ENCODE peak calls at places on chromosomes 16 and 17, in nine cellular contexts. One of them, this sample, is unnamed.
A peak's percentile ranks its signal among the peaks of the same experiment; 100 is the strongest.

GRCh38 chr17:42276609-42277341 is 584 bp upstream of the STAT5B start:
- DNase-seq in HEK293T: peak; percentile 19
- DNase-seq in T-helper 17 cell: no peak
- DNase-seq in HuH-7.5: peak; percentile 73
- DNase-seq in activated T-helper 1 cell treated with anti-CD3 and anti-CD28 coated beads, Interleukin-12 subunit alpha, Interleukin-12 subunit beta, Interleukin-2, Interleukin-4 antibody, amounts not matched to agents 30 ng/mL and 10 ng/mL and 1 ng/mL, durations not matched to agents 14 hours and 24 hours and 36 hours: no peak
- DNase-seq in RWPE1: peak; percentile 57
- DNase-seq in stimulated activated CD4-positive, alpha-beta T cell treated with anti-CD3 and anti-CD28 coated beads, TNF-alpha, amount 100 ng/mL, for 1 hour: no peak
- DNase-seq in astrocyte of the spinal cord: peak; percentile 83
- DNase-seq in T-helper 9 cell: peak; percentile 44
- DNase-seq in this sample: no peak

GRCh38 chr16:48049832-48050231 is 106.0 kb downstream of the ABCC12 start:
- DNase-seq in HEK293T: no peak
- DNase-seq in T-helper 17 cell: no peak
- DNase-seq in HuH-7.5: no peak
- DNase-seq in activated T-helper 1 cell treated with anti-CD3 and anti-CD28 coated beads, Interleukin-12 subunit alpha, Interleukin-12 subunit beta, Interleukin-2, Interleukin-4 antibody, amounts not matched to agents 30 ng/mL and 10 ng/mL and 1 ng/mL, durations not matched to agents 14 hours and 24 hours and 36 hours: no peak
- DNase-seq in RWPE1: no peak
- DNase-seq in stimulated activated CD4-positive, alpha-beta T cell treated with anti-CD3 and anti-CD28 coated beads, TNF-alpha, amount 100 ng/mL, for 1 hour: no peak
- DNase-seq in astrocyte of the spinal cord: no peak
- DNase-seq in T-helper 9 cell: no peak
- DNase-seq in this sample: no peak

GRCh38 chr17:5019475-5019956 is 15.7 kb downstream of the SLC52A1 start:
- DNase-seq in HEK293T: peak; percentile 28
- DNase-seq in T-helper 17 cell: no peak
- DNase-seq in HuH-7.5: no peak
- DNase-seq in activated T-helper 1 cell treated with anti-CD3 and anti-CD28 coated beads, Interleukin-12 subunit alpha, Interleukin-12 subunit beta, Interleukin-2, Interleukin-4 antibody, amounts not matched to agents 30 ng/mL and 10 ng/mL and 1 ng/mL, durations not matched to agents 14 hours and 24 hours and 36 hours: no peak
- DNase-seq in RWPE1: peak; percentile 32
- DNase-seq in stimulated activated CD4-positive, alpha-beta T cell treated with anti-CD3 and anti-CD28 coated beads, TNF-alpha, amount 100 ng/mL, for 1 hour: no peak
- DNase-seq in astrocyte of the spinal cord: no peak
- DNase-seq in T-helper 9 cell: no peak
- DNase-seq in this sample: peak; percentile 25

GRCh38 chr17:81298325-81298990 is 3.4 kb upstream of the SLC38A10 start:
- DNase-seq in HEK293T: no peak
- DNase-seq in T-helper 17 cell: no peak
- DNase-seq in HuH-7.5: no peak
- DNase-seq in activated T-helper 1 cell treated with anti-CD3 and anti-CD28 coated beads, Interleukin-12 subunit alpha, Interleukin-12 subunit beta, Interleukin-2, Interleukin-4 antibody, amounts not matched to agents 30 ng/mL and 10 ng/mL and 1 ng/mL, durations not matched to agents 14 hours and 24 hours and 36 hours: no peak
- DNase-seq in RWPE1: no peak
- DNase-seq in stimulated activated CD4-positive, alpha-beta T cell treated with anti-CD3 and anti-CD28 coated beads, TNF-alpha, amount 100 ng/mL, for 1 hour: no peak
- DNase-seq in astrocyte of the spinal cord: no peak
- DNase-seq in T-helper 9 cell: no peak
- DNase-seq in this sample: no peak

GRCh38 chr16:29192329-29193247 is 207.7 kb downstream of the LAT start:
- DNase-seq in HEK293T: no peak
- DNase-seq in T-helper 17 cell: no peak
- DNase-seq in HuH-7.5: no peak
- DNase-seq in activated T-helper 1 cell treated with anti-CD3 and anti-CD28 coated beads, Interleukin-12 subunit alpha, Interleukin-12 subunit beta, Interleukin-2, Interleukin-4 antibody, amounts not matched to agents 30 ng/mL and 10 ng/mL and 1 ng/mL, durations not matched to agents 14 hours and 24 hours and 36 hours: no peak
- DNase-seq in RWPE1: no peak
- DNase-seq in stimulated activated CD4-positive, alpha-beta T cell treated with anti-CD3 and anti-CD28 coated beads, TNF-alpha, amount 100 ng/mL, for 1 hour: no peak
- DNase-seq in astrocyte of the spinal cord: no peak
- DNase-seq in T-helper 9 cell: no peak
- DNase-seq in this sample: no peak

GRCh38 chr17:38748329-38749221 is at the start of gene PCGF2:
- DNase-seq in HEK293T: peak; percentile 70
- DNase-seq in T-helper 17 cell: no peak
- DNase-seq in HuH-7.5: peak; percentile 62
- DNase-seq in activated T-helper 1 cell treated with anti-CD3 and anti-CD28 coated beads, Interleukin-12 subunit alpha, Interleukin-12 subunit beta, Interleukin-2, Interleukin-4 antibody, amounts not matched to agents 30 ng/mL and 10 ng/mL and 1 ng/mL, durations not matched to agents 14 hours and 24 hours and 36 hours: no peak
- DNase-seq in RWPE1: peak; percentile 85
- DNase-seq in stimulated activated CD4-positive, alpha-beta T cell treated with anti-CD3 and anti-CD28 coated beads, TNF-alpha, amount 100 ng/mL, for 1 hour: no peak
- DNase-seq in astrocyte of the spinal cord: peak; percentile 86
- DNase-seq in T-helper 9 cell: no peak
- DNase-seq in this sample: no peak

GRCh38 chr17:74738051-74738996 is 1.3 kb downstream of the RAB37 start:
- DNase-seq in HEK293T: no peak
- DNase-seq in T-helper 17 cell: peak; percentile 63
- DNase-seq in HuH-7.5: peak; percentile 63
- DNase-seq in activated T-helper 1 cell treated with anti-CD3 and anti-CD28 coated beads, Interleukin-12 subunit alpha, Interleukin-12 subunit beta, Interleukin-2, Interleukin-4 antibody, amounts not matched to agents 30 ng/mL and 10 ng/mL and 1 ng/mL, durations not matched to agents 14 hours and 24 hours and 36 hours: peak; percentile 77
- DNase-seq in RWPE1: no peak
- DNase-seq in stimulated activated CD4-positive, alpha-beta T cell treated with anti-CD3 and anti-CD28 coated beads, TNF-alpha, amount 100 ng/mL, for 1 hour: peak; percentile 58
- DNase-seq in astrocyte of the spinal cord: no peak
- DNase-seq in T-helper 9 cell: peak; percentile 62
- DNase-seq in this sample: peak; percentile 68

GRCh38 chr17:12665263-12666210 is at the start of gene MYOCD:
- DNase-seq in HEK293T: peak; percentile 62
- DNase-seq in T-helper 17 cell: no peak
- DNase-seq in HuH-7.5: no peak
- DNase-seq in activated T-helper 1 cell treated with anti-CD3 and anti-CD28 coated beads, Interleukin-12 subunit alpha, Interleukin-12 subunit beta, Interleukin-2, Interleukin-4 antibody, amounts not matched to agents 30 ng/mL and 10 ng/mL and 1 ng/mL, durations not matched to agents 14 hours and 24 hours and 36 hours: no peak
- DNase-seq in RWPE1: peak; percentile 33
- DNase-seq in stimulated activated CD4-positive, alpha-beta T cell treated with anti-CD3 and anti-CD28 coated beads, TNF-alpha, amount 100 ng/mL, for 1 hour: no peak
- DNase-seq in astrocyte of the spinal cord: peak; percentile 14
- DNase-seq in T-helper 9 cell: no peak
- DNase-seq in this sample: no peak

GRCh38 chr16:82146957-82147356 is 23.1 kb downstream of the MPHOSPH6 start:
- DNase-seq in HEK293T: no peak
- DNase-seq in T-helper 17 cell: no peak
- DNase-seq in HuH-7.5: no peak
- DNase-seq in activated T-helper 1 cell treated with anti-CD3 and anti-CD28 coated beads, Interleukin-12 subunit alpha, Interleukin-12 subunit beta, Interleukin-2, Interleukin-4 antibody, amounts not matched to agents 30 ng/mL and 10 ng/mL and 1 ng/mL, durations not matched to agents 14 hours and 24 hours and 36 hours: no peak
- DNase-seq in RWPE1: no peak
- DNase-seq in stimulated activated CD4-positive, alpha-beta T cell treated with anti-CD3 and anti-CD28 coated beads, TNF-alpha, amount 100 ng/mL, for 1 hour: no peak
- DNase-seq in astrocyte of the spinal cord: no peak
- DNase-seq in T-helper 9 cell: no peak
- DNase-seq in this sample: no peak

GRCh38 chr17:18270046-18270850 is 9.8 kb downstream of the MIEF2 start:
- DNase-seq in HEK293T: no peak
- DNase-seq in T-helper 17 cell: no peak
- DNase-seq in HuH-7.5: no peak
- DNase-seq in activated T-helper 1 cell treated with anti-CD3 and anti-CD28 coated beads, Interleukin-12 subunit alpha, Interleukin-12 subunit beta, Interleukin-2, Interleukin-4 antibody, amounts not matched to agents 30 ng/mL and 10 ng/mL and 1 ng/mL, durations not matched to agents 14 hours and 24 hours and 36 hours: no peak
- DNase-seq in RWPE1: no peak
- DNase-seq in stimulated activated CD4-positive, alpha-beta T cell treated with anti-CD3 and anti-CD28 coated beads, TNF-alpha, amount 100 ng/mL, for 1 hour: no peak
- DNase-seq in astrocyte of the spinal cord: no peak
- DNase-seq in T-helper 9 cell: no peak
- DNase-seq in this sample: no peak

GRCh38 chr17:76000016-76000754 is 470 bp upstream of the CDK3 start:
- DNase-seq in HEK293T: peak; percentile 90
- DNase-seq in T-helper 17 cell: peak; percentile 63
- DNase-seq in HuH-7.5: peak; percentile 79
- DNase-seq in activated T-helper 1 cell treated with anti-CD3 and anti-CD28 coated beads, Interleukin-12 subunit alpha, Interleukin-12 subunit beta, Interleukin-2, Interleukin-4 antibody, amounts not matched to agents 30 ng/mL and 10 ng/mL and 1 ng/mL, durations not matched to agents 14 hours and 24 hours and 36 hours: peak; percentile 45
- DNase-seq in RWPE1: no peak
- DNase-seq in stimulated activated CD4-positive, alpha-beta T cell treated with anti-CD3 and anti-CD28 coated beads, TNF-alpha, amount 100 ng/mL, for 1 hour: peak; percentile 22
- DNase-seq in astrocyte of the spinal cord: no peak
- DNase-seq in T-helper 9 cell: peak; percentile 61
- DNase-seq in this sample: peak; percentile 34

GRCh38 chr17:38926290-38927070 is 1.1 kb downstream of the LASP1NB start:
- DNase-seq in HEK293T: no peak
- DNase-seq in T-helper 17 cell: no peak
- DNase-seq in HuH-7.5: no peak
- DNase-seq in activated T-helper 1 cell treated with anti-CD3 and anti-CD28 coated beads, Interleukin-12 subunit alpha, Interleukin-12 subunit beta, Interleukin-2, Interleukin-4 antibody, amounts not matched to agents 30 ng/mL and 10 ng/mL and 1 ng/mL, durations not matched to agents 14 hours and 24 hours and 36 hours: no peak
- DNase-seq in RWPE1: no peak
- DNase-seq in stimulated activated CD4-positive, alpha-beta T cell treated with anti-CD3 and anti-CD28 coated beads, TNF-alpha, amount 100 ng/mL, for 1 hour: no peak
- DNase-seq in astrocyte of the spinal cord: no peak
- DNase-seq in T-helper 9 cell: no peak
- DNase-seq in this sample: no peak

GRCh38 chr17:1762906-1763829 is 1.3 kb downstream of the SERPINF1 start:
- DNase-seq in HEK293T: no peak
- DNase-seq in T-helper 17 cell: no peak
- DNase-seq in HuH-7.5: peak; percentile 51
- DNase-seq in activated T-helper 1 cell treated with anti-CD3 and anti-CD28 coated beads, Interleukin-12 subunit alpha, Interleukin-12 subunit beta, Interleukin-2, Interleukin-4 antibody, amounts not matched to agents 30 ng/mL and 10 ng/mL and 1 ng/mL, durations not matched to agents 14 hours and 24 hours and 36 hours: no peak
- DNase-seq in RWPE1: no peak
- DNase-seq in stimulated activated CD4-positive, alpha-beta T cell treated with anti-CD3 and anti-CD28 coated beads, TNF-alpha, amount 100 ng/mL, for 1 hour: no peak
- DNase-seq in astrocyte of the spinal cord: peak; percentile 86
- DNase-seq in T-helper 9 cell: no peak
- DNase-seq in this sample: no peak

GRCh38 chr17:78522031-78522809 is 55.0 kb downstream of the DNAH17 start:
- DNase-seq in HEK293T: no peak
- DNase-seq in T-helper 17 cell: no peak
- DNase-seq in HuH-7.5: no peak
- DNase-seq in activated T-helper 1 cell treated with anti-CD3 and anti-CD28 coated beads, Interleukin-12 subunit alpha, Interleukin-12 subunit beta, Interleukin-2, Interleukin-4 antibody, amounts not matched to agents 30 ng/mL and 10 ng/mL and 1 ng/mL, durations not matched to agents 14 hours and 24 hours and 36 hours: no peak
- DNase-seq in RWPE1: no peak
- DNase-seq in stimulated activated CD4-positive, alpha-beta T cell treated with anti-CD3 and anti-CD28 coated beads, TNF-alpha, amount 100 ng/mL, for 1 hour: no peak
- DNase-seq in astrocyte of the spinal cord: no peak
- DNase-seq in T-helper 9 cell: no peak
- DNase-seq in this sample: no peak

GRCh38 chr17:30552994-30553565 is 75.9 kb downstream of the GOSR1 start:
- DNase-seq in HEK293T: no peak
- DNase-seq in T-helper 17 cell: no peak
- DNase-seq in HuH-7.5: no peak
- DNase-seq in activated T-helper 1 cell treated with anti-CD3 and anti-CD28 coated beads, Interleukin-12 subunit alpha, Interleukin-12 subunit beta, Interleukin-2, Interleukin-4 antibody, amounts not matched to agents 30 ng/mL and 10 ng/mL and 1 ng/mL, durations not matched to agents 14 hours and 24 hours and 36 hours: no peak
- DNase-seq in RWPE1: no peak
- DNase-seq in stimulated activated CD4-positive, alpha-beta T cell treated with anti-CD3 and anti-CD28 coated beads, TNF-alpha, amount 100 ng/mL, for 1 hour: no peak
- DNase-seq in astrocyte of the spinal cord: no peak
- DNase-seq in T-helper 9 cell: no peak
- DNase-seq in this sample: no peak

GRCh38 chr17:77068915-77069314 is 71.9 kb upstream of the SEC14L1 start:
- DNase-seq in HEK293T: no peak
- DNase-seq in T-helper 17 cell: no peak
- DNase-seq in HuH-7.5: no peak
- DNase-seq in activated T-helper 1 cell treated with anti-CD3 and anti-CD28 coated beads, Interleukin-12 subunit alpha, Interleukin-12 subunit beta, Interleukin-2, Interleukin-4 antibody, amounts not matched to agents 30 ng/mL and 10 ng/mL and 1 ng/mL, durations not matched to agents 14 hours and 24 hours and 36 hours: no peak
- DNase-seq in RWPE1: peak; percentile 80
- DNase-seq in stimulated activated CD4-positive, alpha-beta T cell treated with anti-CD3 and anti-CD28 coated beads, TNF-alpha, amount 100 ng/mL, for 1 hour: no peak
- DNase-seq in astrocyte of the spinal cord: no peak
- DNase-seq in T-helper 9 cell: no peak
- DNase-seq in this sample: no peak

GRCh38 chr17:17886253-17886652 is 49.5 kb upstream of the SREBF1 start:
- DNase-seq in HEK293T: no peak
- DNase-seq in T-helper 17 cell: no peak
- DNase-seq in HuH-7.5: no peak
- DNase-seq in activated T-helper 1 cell treated with anti-CD3 and anti-CD28 coated beads, Interleukin-12 subunit alpha, Interleukin-12 subunit beta, Interleukin-2, Interleukin-4 antibody, amounts not matched to agents 30 ng/mL and 10 ng/mL and 1 ng/mL, durations not matched to agents 14 hours and 24 hours and 36 hours: no peak
- DNase-seq in RWPE1: no peak
- DNase-seq in stimulated activated CD4-positive, alpha-beta T cell treated with anti-CD3 and anti-CD28 coated beads, TNF-alpha, amount 100 ng/mL, for 1 hour: no peak
- DNase-seq in astrocyte of the spinal cord: no peak
- DNase-seq in T-helper 9 cell: no peak
- DNase-seq in this sample: no peak

GRCh38 chr17:75830168-75831031 is 13.8 kb downstream of the UNC13D start:
- DNase-seq in HEK293T: peak; percentile 73
- DNase-seq in T-helper 17 cell: no peak
- DNase-seq in HuH-7.5: peak; percentile 68
- DNase-seq in activated T-helper 1 cell treated with anti-CD3 and anti-CD28 coated beads, Interleukin-12 subunit alpha, Interleukin-12 subunit beta, Interleukin-2, Interleukin-4 antibody, amounts not matched to agents 30 ng/mL and 10 ng/mL and 1 ng/mL, durations not matched to agents 14 hours and 24 hours and 36 hours: no peak
- DNase-seq in RWPE1: no peak
- DNase-seq in stimulated activated CD4-positive, alpha-beta T cell treated with anti-CD3 and anti-CD28 coated beads, TNF-alpha, amount 100 ng/mL, for 1 hour: no peak
- DNase-seq in astrocyte of the spinal cord: no peak
- DNase-seq in T-helper 9 cell: peak; percentile 19
- DNase-seq in this sample: no peak

GRCh38 chr16:17777461-17777863 is 306.7 kb upstream of the XYLT1 start:
- DNase-seq in HEK293T: no peak
- DNase-seq in T-helper 17 cell: no peak
- DNase-seq in HuH-7.5: no peak
- DNase-seq in activated T-helper 1 cell treated with anti-CD3 and anti-CD28 coated beads, Interleukin-12 subunit alpha, Interleukin-12 subunit beta, Interleukin-2, Interleukin-4 antibody, amounts not matched to agents 30 ng/mL and 10 ng/mL and 1 ng/mL, durations not matched to agents 14 hours and 24 hours and 36 hours: no peak
- DNase-seq in RWPE1: peak; percentile 8
- DNase-seq in stimulated activated CD4-positive, alpha-beta T cell treated with anti-CD3 and anti-CD28 coated beads, TNF-alpha, amount 100 ng/mL, for 1 hour: no peak
- DNase-seq in astrocyte of the spinal cord: peak; percentile 78
- DNase-seq in T-helper 9 cell: no peak
- DNase-seq in this sample: no peak

GRCh38 chr16:53142823-53143568 is 88.2 kb downstream of the CHD9 start:
- DNase-seq in HEK293T: no peak
- DNase-seq in T-helper 17 cell: no peak
- DNase-seq in HuH-7.5: no peak
- DNase-seq in activated T-helper 1 cell treated with anti-CD3 and anti-CD28 coated beads, Interleukin-12 subunit alpha, Interleukin-12 subunit beta, Interleukin-2, Interleukin-4 antibody, amounts not matched to agents 30 ng/mL and 10 ng/mL and 1 ng/mL, durations not matched to agents 14 hours and 24 hours and 36 hours: no peak
- DNase-seq in RWPE1: peak; percentile 45
- DNase-seq in stimulated activated CD4-positive, alpha-beta T cell treated with anti-CD3 and anti-CD28 coated beads, TNF-alpha, amount 100 ng/mL, for 1 hour: no peak
- DNase-seq in astrocyte of the spinal cord: no peak
- DNase-seq in T-helper 9 cell: no peak
- DNase-seq in this sample: no peak

GRCh38 chr16:87216824-87217205 is 100.4 kb downstream of the C16orf95 start:
- DNase-seq in HEK293T: no peak
- DNase-seq in T-helper 17 cell: no peak
- DNase-seq in HuH-7.5: no peak
- DNase-seq in activated T-helper 1 cell treated with anti-CD3 and anti-CD28 coated beads, Interleukin-12 subunit alpha, Interleukin-12 subunit beta, Interleukin-2, Interleukin-4 antibody, amounts not matched to agents 30 ng/mL and 10 ng/mL and 1 ng/mL, durations not matched to agents 14 hours and 24 hours and 36 hours: no peak
- DNase-seq in RWPE1: no peak
- DNase-seq in stimulated activated CD4-positive, alpha-beta T cell treated with anti-CD3 and anti-CD28 coated beads, TNF-alpha, amount 100 ng/mL, for 1 hour: no peak
- DNase-seq in astrocyte of the spinal cord: no peak
- DNase-seq in T-helper 9 cell: no peak
- DNase-seq in this sample: no peak

GRCh38 chr16:2048116-2048543 is 345 bp downstream of the TSC2 start:
- DNase-seq in HEK293T: no peak
- DNase-seq in T-helper 17 cell: peak; percentile 18
- DNase-seq in HuH-7.5: no peak
- DNase-seq in activated T-helper 1 cell treated with anti-CD3 and anti-CD28 coated beads, Interleukin-12 subunit alpha, Interleukin-12 subunit beta, Interleukin-2, Interleukin-4 antibody, amounts not matched to agents 30 ng/mL and 10 ng/mL and 1 ng/mL, durations not matched to agents 14 hours and 24 hours and 36 hours: no peak
- DNase-seq in RWPE1: no peak
- DNase-seq in stimulated activated CD4-positive, alpha-beta T cell treated with anti-CD3 and anti-CD28 coated beads, TNF-alpha, amount 100 ng/mL, for 1 hour: no peak
- DNase-seq in astrocyte of the spinal cord: no peak
- DNase-seq in T-helper 9 cell: no peak
- DNase-seq in this sample: no peak

GRCh38 chr16:12971216-12971615 is 69.8 kb downstream of the SHISA9 start:
- DNase-seq in HEK293T: no peak
- DNase-seq in T-helper 17 cell: no peak
- DNase-seq in HuH-7.5: no peak
- DNase-seq in activated T-helper 1 cell treated with anti-CD3 and anti-CD28 coated beads, Interleukin-12 subunit alpha, Interleukin-12 subunit beta, Interleukin-2, Interleukin-4 antibody, amounts not matched to agents 30 ng/mL and 10 ng/mL and 1 ng/mL, durations not matched to agents 14 hours and 24 hours and 36 hours: no peak
- DNase-seq in RWPE1: peak; percentile 28
- DNase-seq in stimulated activated CD4-positive, alpha-beta T cell treated with anti-CD3 and anti-CD28 coated beads, TNF-alpha, amount 100 ng/mL, for 1 hour: no peak
- DNase-seq in astrocyte of the spinal cord: peak; percentile 40
- DNase-seq in T-helper 9 cell: no peak
- DNase-seq in this sample: no peak

GRCh38 chr17:17913695-17914332 is 58.4 kb downstream of the TOM1L2 start:
- DNase-seq in HEK293T: peak; percentile 81
- DNase-seq in T-helper 17 cell: no peak
- DNase-seq in HuH-7.5: peak; percentile 52
- DNase-seq in activated T-helper 1 cell treated with anti-CD3 and anti-CD28 coated beads, Interleukin-12 subunit alpha, Interleukin-12 subunit beta, Interleukin-2, Interleukin-4 antibody, amounts not matched to agents 30 ng/mL and 10 ng/mL and 1 ng/mL, durations not matched to agents 14 hours and 24 hours and 36 hours: peak; percentile 7
- DNase-seq in RWPE1: peak; percentile 95
- DNase-seq in stimulated activated CD4-positive, alpha-beta T cell treated with anti-CD3 and anti-CD28 coated beads, TNF-alpha, amount 100 ng/mL, for 1 hour: no peak
- DNase-seq in astrocyte of the spinal cord: peak; percentile 95
- DNase-seq in T-helper 9 cell: no peak
- DNase-seq in this sample: no peak

GRCh38 chr16:2586901-2587480 is 49.2 kb downstream of the PDPK1 start:
- DNase-seq in HEK293T: no peak
- DNase-seq in T-helper 17 cell: no peak
- DNase-seq in HuH-7.5: no peak
- DNase-seq in activated T-helper 1 cell treated with anti-CD3 and anti-CD28 coated beads, Interleukin-12 subunit alpha, Interleukin-12 subunit beta, Interleukin-2, Interleukin-4 antibody, amounts not matched to agents 30 ng/mL and 10 ng/mL and 1 ng/mL, durations not matched to agents 14 hours and 24 hours and 36 hours: no peak
- DNase-seq in RWPE1: no peak
- DNase-seq in stimulated activated CD4-positive, alpha-beta T cell treated with anti-CD3 and anti-CD28 coated beads, TNF-alpha, amount 100 ng/mL, for 1 hour: no peak
- DNase-seq in astrocyte of the spinal cord: no peak
- DNase-seq in T-helper 9 cell: no peak
- DNase-seq in this sample: no peak

GRCh38 chr16:27515874-27516353 is 33.8 kb downstream of the GTF3C1 start:
- DNase-seq in HEK293T: peak; percentile 77
- DNase-seq in T-helper 17 cell: peak; percentile 5
- DNase-seq in HuH-7.5: peak; percentile 54
- DNase-seq in activated T-helper 1 cell treated with anti-CD3 and anti-CD28 coated beads, Interleukin-12 subunit alpha, Interleukin-12 subunit beta, Interleukin-2, Interleukin-4 antibody, amounts not matched to agents 30 ng/mL and 10 ng/mL and 1 ng/mL, durations not matched to agents 14 hours and 24 hours and 36 hours: no peak
- DNase-seq in RWPE1: peak; percentile 29
- DNase-seq in stimulated activated CD4-positive, alpha-beta T cell treated with anti-CD3 and anti-CD28 coated beads, TNF-alpha, amount 100 ng/mL, for 1 hour: no peak
- DNase-seq in astrocyte of the spinal cord: no peak
- DNase-seq in T-helper 9 cell: no peak
- DNase-seq in this sample: no peak

GRCh38 chr16:55154956-55155355 is 169.0 kb upstream of the IRX6 start:
- DNase-seq in HEK293T: no peak
- DNase-seq in T-helper 17 cell: no peak
- DNase-seq in HuH-7.5: no peak
- DNase-seq in activated T-helper 1 cell treated with anti-CD3 and anti-CD28 coated beads, Interleukin-12 subunit alpha, Interleukin-12 subunit beta, Interleukin-2, Interleukin-4 antibody, amounts not matched to agents 30 ng/mL and 10 ng/mL and 1 ng/mL, durations not matched to agents 14 hours and 24 hours and 36 hours: no peak
- DNase-seq in RWPE1: no peak
- DNase-seq in stimulated activated CD4-positive, alpha-beta T cell treated with anti-CD3 and anti-CD28 coated beads, TNF-alpha, amount 100 ng/mL, for 1 hour: no peak
- DNase-seq in astrocyte of the spinal cord: no peak
- DNase-seq in T-helper 9 cell: no peak
- DNase-seq in this sample: no peak

GRCh38 chr17:47172698-47173565 is 16.2 kb downstream of the CDC27 start:
- DNase-seq in HEK293T: no peak
- DNase-seq in T-helper 17 cell: no peak
- DNase-seq in HuH-7.5: no peak
- DNase-seq in activated T-helper 1 cell treated with anti-CD3 and anti-CD28 coated beads, Interleukin-12 subunit alpha, Interleukin-12 subunit beta, Interleukin-2, Interleukin-4 antibody, amounts not matched to agents 30 ng/mL and 10 ng/mL and 1 ng/mL, durations not matched to agents 14 hours and 24 hours and 36 hours: no peak
- DNase-seq in RWPE1: no peak
- DNase-seq in stimulated activated CD4-positive, alpha-beta T cell treated with anti-CD3 and anti-CD28 coated beads, TNF-alpha, amount 100 ng/mL, for 1 hour: no peak
- DNase-seq in astrocyte of the spinal cord: no peak
- DNase-seq in T-helper 9 cell: no peak
- DNase-seq in this sample: no peak

GRCh38 chr16:66483689-66484452 is 56.8 kb downstream of the BEAN1 start:
- DNase-seq in HEK293T: peak; percentile 89
- DNase-seq in T-helper 17 cell: peak; percentile 64
- DNase-seq in HuH-7.5: peak; percentile 79
- DNase-seq in activated T-helper 1 cell treated with anti-CD3 and anti-CD28 coated beads, Interleukin-12 subunit alpha, Interleukin-12 subunit beta, Interleukin-2, Interleukin-4 antibody, amounts not matched to agents 30 ng/mL and 10 ng/mL and 1 ng/mL, durations not matched to agents 14 hours and 24 hours and 36 hours: peak; percentile 68
- DNase-seq in RWPE1: peak; percentile 78
- DNase-seq in stimulated activated CD4-positive, alpha-beta T cell treated with anti-CD3 and anti-CD28 coated beads, TNF-alpha, amount 100 ng/mL, for 1 hour: peak; percentile 41
- DNase-seq in astrocyte of the spinal cord: peak; percentile 63
- DNase-seq in T-helper 9 cell: peak; percentile 72
- DNase-seq in this sample: peak; percentile 58

GRCh38 chr16:3131755-3132377 is 3.0 kb upstream of the ZNF213 start:
- DNase-seq in HEK293T: peak; percentile 56
- DNase-seq in T-helper 17 cell: no peak
- DNase-seq in HuH-7.5: no peak
- DNase-seq in activated T-helper 1 cell treated with anti-CD3 and anti-CD28 coated beads, Interleukin-12 subunit alpha, Interleukin-12 subunit beta, Interleukin-2, Interleukin-4 antibody, amounts not matched to agents 30 ng/mL and 10 ng/mL and 1 ng/mL, durations not matched to agents 14 hours and 24 hours and 36 hours: peak; percentile 30
- DNase-seq in RWPE1: peak; percentile 23
- DNase-seq in stimulated activated CD4-positive, alpha-beta T cell treated with anti-CD3 and anti-CD28 coated beads, TNF-alpha, amount 100 ng/mL, for 1 hour: no peak
- DNase-seq in astrocyte of the spinal cord: peak; percentile 30
- DNase-seq in T-helper 9 cell: no peak
- DNase-seq in this sample: no peak

GRCh38 chr17:63185420-63185819 is 219.4 kb downstream of the TANC2 start:
- DNase-seq in HEK293T: no peak
- DNase-seq in T-helper 17 cell: no peak
- DNase-seq in HuH-7.5: no peak
- DNase-seq in activated T-helper 1 cell treated with anti-CD3 and anti-CD28 coated beads, Interleukin-12 subunit alpha, Interleukin-12 subunit beta, Interleukin-2, Interleukin-4 antibody, amounts not matched to agents 30 ng/mL and 10 ng/mL and 1 ng/mL, durations not matched to agents 14 hours and 24 hours and 36 hours: no peak
- DNase-seq in RWPE1: no peak
- DNase-seq in stimulated activated CD4-positive, alpha-beta T cell treated with anti-CD3 and anti-CD28 coated beads, TNF-alpha, amount 100 ng/mL, for 1 hour: no peak
- DNase-seq in astrocyte of the spinal cord: no peak
- DNase-seq in T-helper 9 cell: no peak
- DNase-seq in this sample: no peak